ENCODE peak calls at places on chromosomes 4 and X, in eight cellular contexts. Z, U, O, I, J, K, V and P are unnamed samples.

GRCh38 chr4:54281060-54281781 is 52.1 kb downstream of the PDGFRA start:
- DNase-seq in Z (no peak), U (no peak), O (no peak), I (no peak), J (no peak), K (no peak), V (peak), P (no peak)

GRCh38 chr4:36128689-36129088 is 115.6 kb downstream of the ARAP2 start:
- DNase-seq in Z (no peak), U (no peak), O (no peak), I (no peak), J (no peak), K (no peak), V (no peak), P (no peak)

GRCh38 chr4:122997463-122998101 is 75.2 kb upstream of the NUDT6 start:
- DNase-seq in Z (no peak), U (no peak), O (no peak), I (no peak), J (no peak), K (no peak), V (no peak), P (no peak)

GRCh38 chr4:106763044-106763443 is 273.1 kb downstream of the DKK2 start:
- DNase-seq in Z (no peak), U (no peak), O (no peak), I (no peak), J (no peak), K (no peak), V (no peak), P (no peak)

GRCh38 chr4:179325181-179325580 is 1882.9 kb upstream of the AGA start:
- DNase-seq in Z (no peak), U (no peak), O (no peak), I (no peak), J (no peak), K (no peak), V (no peak), P (no peak)

GRCh38 chr4:103718993-103719319 is 829 bp downstream of the TACR3 start:
- DNase-seq in Z (no peak), U (no peak), O (no peak), I (no peak), J (no peak), K (no peak), V (no peak), P (no peak)

GRCh38 chrX:18210470-18210869 is 10.2 kb downstream of the BEND2 start:
- DNase-seq in Z (no peak), U (no peak), O (no peak), I (no peak), J (no peak), K (no peak), V (no peak), P (peak)

GRCh38 chr4:72918362-72918761 is 151.2 kb downstream of the COX18 start:
- DNase-seq in Z (no peak), U (no peak), O (no peak), I (no peak), J (no peak), K (no peak), V (no peak), P (no peak)

GRCh38 chrX:54230440-54231148 is 47.5 kb upstream of the FAM120C start:
- DNase-seq in Z (no peak), U (no peak), O (no peak), I (no peak), J (no peak), K (no peak), V (no peak), P (no peak)

GRCh38 chr4:53899544-53900274 is 164.7 kb downstream of the CHIC2 start:
- DNase-seq in Z (no peak), U (no peak), O (no peak), I (no peak), J (no peak), K (no peak), V (no peak), P (no peak)

GRCh38 chrX:108139303-108139702 is 47.7 kb downstream of the ATG4A start:
- DNase-seq in Z (no peak), U (no peak), O (no peak), I (no peak), J (no peak), K (no peak), V (no peak), P (no peak)

GRCh38 chr4:59060002-59060846 is 1950.0 kb upstream of the IGFBP7 start:
- DNase-seq in Z (no peak), U (no peak), O (no peak), I (no peak), J (no peak), K (no peak), V (no peak), P (no peak)

GRCh38 chr4:88457307-88458090 is 580 bp downstream of the HERC5 start:
- DNase-seq in Z (peak), U (no peak), O (no peak), I (no peak), J (no peak), K (peak), V (peak), P (no peak)

GRCh38 chr4:39571504-39571903 is 44.3 kb upstream of the UGDH start:
- DNase-seq in Z (no peak), U (no peak), O (no peak), I (no peak), J (no peak), K (no peak), V (no peak), P (no peak)

GRCh38 chr4:26360864-26361263 is 40.0 kb downstream of the RBPJ start:
- DNase-seq in Z (no peak), U (no peak), O (no peak), I (no peak), J (no peak), K (no peak), V (no peak), P (no peak)

GRCh38 chr4:1167244-1167949 is 5.0 kb downstream of the SPON2 start:
- DNase-seq in Z (peak), U (peak), O (peak), I (peak), J (peak), K (peak), V (peak), P (peak)

GRCh38 chrX:9907645-9908387 is 59.3 kb upstream of the CLDN34 start:
- DNase-seq in Z (no peak), U (no peak), O (no peak), I (no peak), J (no peak), K (no peak), V (no peak), P (no peak)

GRCh38 chr4:110033994-110034393 is 121.3 kb downstream of the EGF start:
- DNase-seq in Z (no peak), U (no peak), O (no peak), I (no peak), J (no peak), K (no peak), V (no peak), P (no peak)

GRCh38 chr4:111231281-111231680 is 608.4 kb upstream of the PITX2 start:
- DNase-seq in Z (no peak), U (no peak), O (no peak), I (no peak), J (no peak), K (no peak), V (no peak), P (no peak)

GRCh38 chrX:40201486-40201885 is 103.7 kb upstream of the BCOR start:
- DNase-seq in Z (no peak), U (no peak), O (no peak), I (no peak), J (no peak), K (no peak), V (no peak), P (no peak)

GRCh38 chr4:40189997-40190396 is 6.8 kb upstream of the RHOH start:
- DNase-seq in Z (no peak), U (peak), O (no peak), I (no peak), J (no peak), K (no peak), V (peak), P (peak)

GRCh38 chr4:117096886-117097285 is 11.5 kb upstream of the TRAM1L1 start:
- DNase-seq in Z (no peak), U (no peak), O (no peak), I (no peak), J (no peak), K (no peak), V (no peak), P (no peak)

GRCh38 chr4:78612398-78613005 is 60.9 kb downstream of the ANXA3 start:
- DNase-seq in Z (peak), U (peak), O (no peak), I (no peak), J (no peak), K (no peak), V (peak), P (no peak)

GRCh38 chr4:140315970-140316369 is 57.5 kb upstream of the SCOC start:
- DNase-seq in Z (no peak), U (no peak), O (no peak), I (no peak), J (no peak), K (no peak), V (no peak), P (no peak)

GRCh38 chr4:98865059-98865458 is 63.9 kb downstream of the EIF4E start:
- DNase-seq in Z (no peak), U (no peak), O (no peak), I (no peak), J (no peak), K (no peak), V (no peak), P (no peak)

GRCh38 chr4:19030048-19030447 is 1008.5 kb upstream of the LCORL start:
- DNase-seq in Z (no peak), U (no peak), O (no peak), I (no peak), J (no peak), K (no peak), V (no peak), P (no peak)

GRCh38 chr4:137393043-137393442 is 139.3 kb downstream of the PCDH18 start:
- DNase-seq in Z (no peak), U (peak), O (no peak), I (no peak), J (no peak), K (no peak), V (peak), P (peak)

GRCh38 chr4:74284074-74284473 is 24.2 kb upstream of the EPGN start:
- DNase-seq in Z (no peak), U (no peak), O (no peak), I (no peak), J (no peak), K (no peak), V (no peak), P (no peak)

GRCh38 chr4:121070274-121070673 is 2.1 kb downstream of the NDNF start:
- DNase-seq in Z (no peak), U (peak), O (no peak), I (no peak), J (no peak), K (no peak), V (no peak), P (no peak)

GRCh38 chr4:82372502-82372873 is 1.3 kb downstream of the HNRNPD start:
- DNase-seq in Z (peak), U (no peak), O (no peak), I (no peak), J (peak), K (peak), V (peak), P (no peak)

GRCh38 chrX:115177941-115178340 is 11.3 kb upstream of the RBMXL3 start:
- DNase-seq in Z (no peak), U (no peak), O (no peak), I (no peak), J (no peak), K (no peak), V (no peak), P (no peak)

GRCh38 chr4:149321438-149321837 is 494.2 kb downstream of the IQCM start:
- DNase-seq in Z (no peak), U (no peak), O (no peak), I (no peak), J (no peak), K (no peak), V (no peak), P (no peak)

GRCh38 chr4:41590591-41590990 is 52.6 kb downstream of the LIMCH1 start:
- DNase-seq in Z (no peak), U (peak), O (no peak), I (no peak), J (no peak), K (no peak), V (no peak), P (peak)

GRCh38 chr4:183558873-183559272 is 54.0 kb downstream of the ING2 start:
- DNase-seq in Z (no peak), U (no peak), O (no peak), I (no peak), J (no peak), K (no peak), V (no peak), P (no peak)

GRCh38 chr4:169593050-169593449 is 19.3 kb downstream of the NEK1 start:
- DNase-seq in Z (no peak), U (no peak), O (no peak), I (no peak), J (no peak), K (no peak), V (no peak), P (no peak)

GRCh38 chrX:47245156-47245555 is 12.3 kb downstream of the USP11 start:
- DNase-seq in Z (no peak), U (no peak), O (no peak), I (no peak), J (no peak), K (no peak), V (no peak), P (no peak)

GRCh38 chr4:634599-634985 is 9.2 kb downstream of the PDE6B start:
- DNase-seq in Z (no peak), U (no peak), O (no peak), I (no peak), J (no peak), K (no peak), V (no peak), P (no peak)

GRCh38 chrX:17860811-17861495 is at the start of gene RAI2:
- DNase-seq in Z (peak), U (peak), O (no peak), I (no peak), J (no peak), K (no peak), V (peak), P (no peak)